ENCODE peak calls at places on chromosomes 3 and 15, in five cellular contexts. One of them, this sample, is unnamed.

GRCh38 chr3:11539218-11539617 is 104.5 kb downstream of the VGLL4 start:
- DNase-seq in ovary: no peak
- DNase-seq in upper lobe of left lung: no peak
- DNase-seq in neural progenitor cell: no peak
- DNase-seq in NT2/D1: no peak
- DNase-seq in this sample: peak; percentile 6

GRCh38 chr3:122357828-122358617 is 25.0 kb downstream of the MIX23 start:
- DNase-seq in ovary: no peak
- DNase-seq in upper lobe of left lung: no peak
- DNase-seq in neural progenitor cell: no peak
- DNase-seq in NT2/D1: no peak
- DNase-seq in this sample: no peak

GRCh38 chr15:80570553-80570952 is 124.6 kb upstream of the ABHD17C start:
- DNase-seq in ovary: no peak
- DNase-seq in upper lobe of left lung: peak; percentile 11
- DNase-seq in neural progenitor cell: no peak
- DNase-seq in NT2/D1: no peak
- DNase-seq in this sample: no peak

GRCh38 chr3:169931747-169932520 is 20.6 kb downstream of the SAMD7 start:
- DNase-seq in ovary: no peak
- DNase-seq in upper lobe of left lung: no peak
- DNase-seq in neural progenitor cell: no peak
- DNase-seq in NT2/D1: no peak
- DNase-seq in this sample: no peak

GRCh38 chr15:88484781-88485246 is 17.3 kb downstream of the MRPS11 start:
- DNase-seq in ovary: no peak
- DNase-seq in upper lobe of left lung: no peak
- DNase-seq in neural progenitor cell: peak; percentile 88
- DNase-seq in NT2/D1: peak; percentile 84
- DNase-seq in this sample: no peak

GRCh38 chr3:62134061-62134496 is 239.3 kb downstream of the FEZF2 start:
- DNase-seq in ovary: no peak
- DNase-seq in upper lobe of left lung: peak; percentile 36
- DNase-seq in neural progenitor cell: no peak
- DNase-seq in NT2/D1: no peak
- DNase-seq in this sample: no peak

GRCh38 chr3:52880047-52880446 is 17.3 kb downstream of the STIMATE start:
- DNase-seq in ovary: no peak
- DNase-seq in upper lobe of left lung: no peak
- DNase-seq in neural progenitor cell: no peak
- DNase-seq in NT2/D1: no peak
- DNase-seq in this sample: no peak

GRCh38 chr3:104951426-104951825 is 415.3 kb upstream of the ALCAM start:
- DNase-seq in ovary: no peak
- DNase-seq in upper lobe of left lung: no peak
- DNase-seq in neural progenitor cell: no peak
- DNase-seq in NT2/D1: no peak
- DNase-seq in this sample: no peak

GRCh38 chr3:115660646-115661442 is 37.5 kb downstream of the GAP43 start:
- DNase-seq in ovary: no peak
- DNase-seq in upper lobe of left lung: no peak
- DNase-seq in neural progenitor cell: peak; percentile 52
- DNase-seq in NT2/D1: no peak
- DNase-seq in this sample: no peak

GRCh38 chr3:134608023-134608758 is 42.6 kb downstream of the KY start:
- DNase-seq in ovary: no peak
- DNase-seq in upper lobe of left lung: no peak
- DNase-seq in neural progenitor cell: no peak
- DNase-seq in NT2/D1: no peak
- DNase-seq in this sample: no peak

GRCh38 chr15:98144388-98144787 is 183.9 kb downstream of the ARRDC4 start:
- DNase-seq in ovary: no peak
- DNase-seq in upper lobe of left lung: no peak
- DNase-seq in neural progenitor cell: no peak
- DNase-seq in NT2/D1: no peak
- DNase-seq in this sample: no peak

GRCh38 chr3:123319760-123320159 is 118.0 kb downstream of the SEC22A start:
- DNase-seq in ovary: no peak
- DNase-seq in upper lobe of left lung: no peak
- DNase-seq in neural progenitor cell: peak; percentile 51
- DNase-seq in NT2/D1: peak; percentile 43
- DNase-seq in this sample: no peak

GRCh38 chr3:186053954-186054353 is 54.9 kb downstream of the ETV5 start:
- DNase-seq in ovary: no peak
- DNase-seq in upper lobe of left lung: no peak
- DNase-seq in neural progenitor cell: peak; percentile 31
- DNase-seq in NT2/D1: no peak
- DNase-seq in this sample: no peak

GRCh38 chr3:170809021-170809974 is 60.7 kb downstream of the RPL22L1 start:
- DNase-seq in ovary: no peak
- DNase-seq in upper lobe of left lung: no peak
- DNase-seq in neural progenitor cell: peak; percentile 73
- DNase-seq in NT2/D1: peak; percentile 71
- DNase-seq in this sample: peak; percentile 19

GRCh38 chr3:196712514-196713413 is 587 bp downstream of the PIGX start:
- DNase-seq in ovary: peak; percentile 81
- DNase-seq in upper lobe of left lung: peak; percentile 63
- DNase-seq in neural progenitor cell: peak; percentile 84
- DNase-seq in NT2/D1: peak; percentile 32
- DNase-seq in this sample: no peak

GRCh38 chr15:92869263-92869940 is 30.7 kb upstream of the CHD2 start:
- DNase-seq in ovary: no peak
- DNase-seq in upper lobe of left lung: no peak
- DNase-seq in neural progenitor cell: no peak
- DNase-seq in NT2/D1: no peak
- DNase-seq in this sample: no peak

GRCh38 chr15:87408902-87409301 is 847.6 kb downstream of the NTRK3 start:
- DNase-seq in ovary: no peak
- DNase-seq in upper lobe of left lung: no peak
- DNase-seq in neural progenitor cell: no peak
- DNase-seq in NT2/D1: no peak
- DNase-seq in this sample: no peak

GRCh38 chr3:107987036-107987557 is 103.7 kb downstream of the CD47 start:
- DNase-seq in ovary: peak; percentile 75
- DNase-seq in upper lobe of left lung: peak; percentile 86
- DNase-seq in neural progenitor cell: no peak
- DNase-seq in NT2/D1: no peak
- DNase-seq in this sample: peak; percentile 77

GRCh38 chr3:159458010-159458409 is 530.6 kb upstream of the IL12A start:
- DNase-seq in ovary: no peak
- DNase-seq in upper lobe of left lung: no peak
- DNase-seq in neural progenitor cell: peak; percentile 9
- DNase-seq in NT2/D1: peak; percentile 18
- DNase-seq in this sample: no peak

GRCh38 chr3:132407025-132407424 is 10.3 kb upstream of the DNAJC13 start:
- DNase-seq in ovary: no peak
- DNase-seq in upper lobe of left lung: no peak
- DNase-seq in neural progenitor cell: no peak
- DNase-seq in NT2/D1: no peak
- DNase-seq in this sample: no peak

GRCh38 chr3:168847293-168847883 is 751.7 kb upstream of the GOLIM4 start:
- DNase-seq in ovary: no peak
- DNase-seq in upper lobe of left lung: no peak
- DNase-seq in neural progenitor cell: peak; percentile 57
- DNase-seq in NT2/D1: peak; percentile 25
- DNase-seq in this sample: no peak

GRCh38 chr3:101133638-101134037 is 140.4 kb upstream of the ABI3BP start:
- DNase-seq in ovary: no peak
- DNase-seq in upper lobe of left lung: no peak
- DNase-seq in neural progenitor cell: no peak
- DNase-seq in NT2/D1: no peak
- DNase-seq in this sample: no peak

GRCh38 chr3:142613491-142613890 is 17.3 kb downstream of the PLS1 start:
- DNase-seq in ovary: no peak
- DNase-seq in upper lobe of left lung: no peak
- DNase-seq in neural progenitor cell: no peak
- DNase-seq in NT2/D1: no peak
- DNase-seq in this sample: no peak
- H3K4me1 ChIP-seq in ovary: no peaks in the 10 kb centered on the region
- H3K4me1 ChIP-seq in upper lobe of left lung: no peaks in the 10 kb centered on the region
- H3K4me1 ChIP-seq in neural progenitor cell: no peaks in the 10 kb centered on the region
- H3K4me1 ChIP-seq in NT2/D1: no peaks in the 10 kb centered on the region
- H3K4me1 ChIP-seq in this sample: no peaks in the 10 kb centered on the region

GRCh38 chr3:63921741-63922482 is 9.7 kb upstream of the SCAANT1 start:
- DNase-seq in ovary: no peak
- DNase-seq in upper lobe of left lung: no peak
- DNase-seq in neural progenitor cell: no peak
- DNase-seq in NT2/D1: no peak
- DNase-seq in this sample: no peak
- H3K36me3 ChIP-seq in ovary: no peaks in the 10 kb centered on the region
- H3K36me3 ChIP-seq in upper lobe of left lung: peaks cover 55% of the 10 kb centered on the region
- H3K36me3 ChIP-seq in neural progenitor cell: peaks cover 21% of the 10 kb centered on the region
- H3K36me3 ChIP-seq in NT2/D1: peaks cover 81% of the 10 kb centered on the region
- H3K36me3 ChIP-seq in this sample: no peaks in the 10 kb centered on the region

GRCh38 chr3:155872904-155873646 is 2.6 kb downstream of the GMPS start:
- DNase-seq in ovary: no peak
- DNase-seq in upper lobe of left lung: no peak
- DNase-seq in neural progenitor cell: no peak
- DNase-seq in NT2/D1: no peak
- DNase-seq in this sample: no peak
- H3K4me3 ChIP-seq in ovary: no peak overlapping the region
- H3K4me3 ChIP-seq in upper lobe of left lung: no peak overlapping the region
- H3K4me3 ChIP-seq in neural progenitor cell: peak overlapping the region; percentile 97
- H3K4me3 ChIP-seq in NT2/D1: no peak overlapping the region
- H3K4me3 ChIP-seq in this sample: no peak overlapping the region

GRCh38 chr3:127688416-127689265 is 15.9 kb downstream of the ABTB1 start:
- DNase-seq in ovary: no peak
- DNase-seq in upper lobe of left lung: peak; percentile 20
- DNase-seq in neural progenitor cell: peak; percentile 58
- DNase-seq in NT2/D1: no peak
- DNase-seq in this sample: no peak
- H3K4me1 ChIP-seq in ovary: peaks cover 2% of the 10 kb centered on the region
- H3K4me1 ChIP-seq in upper lobe of left lung: no peaks in the 10 kb centered on the region
- H3K4me1 ChIP-seq in neural progenitor cell: peaks cover 28% of the 10 kb centered on the region
- H3K4me1 ChIP-seq in NT2/D1: peaks cover 28% of the 10 kb centered on the region
- H3K4me1 ChIP-seq in this sample: no peaks in the 10 kb centered on the region

GRCh38 chr15:25335279-25335678 is 103.5 kb downstream of the UBE3A start:
- DNase-seq in ovary: no peak
- DNase-seq in upper lobe of left lung: no peak
- DNase-seq in neural progenitor cell: no peak
- DNase-seq in NT2/D1: no peak
- DNase-seq in this sample: no peak

GRCh38 chr15:25342629-25343028 is 96.2 kb downstream of the UBE3A start:
- DNase-seq in ovary: no peak
- DNase-seq in upper lobe of left lung: no peak
- DNase-seq in neural progenitor cell: no peak
- DNase-seq in NT2/D1: no peak
- DNase-seq in this sample: no peak

DNA sequence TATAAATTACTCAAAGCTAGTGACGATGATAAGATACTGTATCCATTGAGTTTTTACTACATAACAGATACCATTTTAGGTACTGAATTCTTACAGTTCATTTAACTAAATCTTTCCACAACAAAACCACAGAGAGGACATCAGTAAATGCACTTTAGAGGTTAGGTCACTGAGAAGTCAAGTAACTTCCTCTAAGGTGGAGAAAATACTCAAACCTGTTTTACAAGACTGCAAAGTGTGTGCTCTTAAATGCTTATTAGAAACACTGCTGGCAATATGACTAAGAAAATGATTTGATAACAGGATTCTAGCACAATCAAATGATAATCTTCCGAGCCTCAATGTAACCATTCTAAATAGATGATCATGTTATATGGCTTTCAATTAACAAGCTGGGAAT is 99.4 kb downstream of the UBE3A start:
- DNase-seq in ovary: no peak
- DNase-seq in upper lobe of left lung: no peak
- DNase-seq in neural progenitor cell: no peak
- DNase-seq in NT2/D1: no peak
- DNase-seq in this sample: no peak
- H3K36me3 ChIP-seq in ovary: no peaks in the 10 kb centered on the region
- H3K36me3 ChIP-seq in upper lobe of left lung: peaks cover 55% of the 10 kb centered on the region
- H3K36me3 ChIP-seq in neural progenitor cell: peaks cover 32% of the 10 kb centered on the region
- H3K36me3 ChIP-seq in NT2/D1: peaks cover 38% of the 10 kb centered on the region
- H3K36me3 ChIP-seq in this sample: peaks cover 8% of the 10 kb centered on the region

DNA sequence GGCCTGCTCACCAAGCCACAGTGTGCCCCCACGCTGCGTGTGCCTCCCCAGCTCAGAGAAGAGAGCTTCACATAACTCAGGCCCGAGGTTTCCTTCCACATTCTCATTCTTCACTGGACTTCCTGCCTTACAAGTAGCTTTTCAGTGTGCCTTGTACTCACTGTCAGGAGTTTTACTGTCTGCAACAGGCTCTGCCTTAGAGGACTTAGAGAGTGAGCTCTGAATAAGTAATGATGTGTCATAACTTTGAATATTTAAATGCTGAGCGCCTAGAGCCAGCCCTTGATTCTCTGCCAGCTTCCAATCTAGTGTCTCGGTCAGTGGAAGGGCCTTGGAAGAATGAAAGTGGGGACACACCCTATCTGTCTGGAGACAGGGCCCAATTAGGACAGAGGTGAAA is 41.8 kb downstream of the ITGB5 start:
- DNase-seq in ovary: no peak
- DNase-seq in upper lobe of left lung: peak; percentile 31
- DNase-seq in neural progenitor cell: no peak
- DNase-seq in NT2/D1: no peak
- DNase-seq in this sample: no peak
- H3K4me3 ChIP-seq in ovary: no peak overlapping the region
- H3K4me3 ChIP-seq in upper lobe of left lung: no peak overlapping the region
- H3K4me3 ChIP-seq in neural progenitor cell: no peak overlapping the region
- H3K4me3 ChIP-seq in NT2/D1: no peak overlapping the region
- H3K4me3 ChIP-seq in this sample: peak overlapping the region; percentile 16

GRCh38 chr15:69035918-69036258 is 21.4 kb downstream of the NOX5 start:
- DNase-seq in ovary: no peak
- DNase-seq in upper lobe of left lung: no peak
- DNase-seq in neural progenitor cell: no peak
- DNase-seq in NT2/D1: no peak
- DNase-seq in this sample: no peak
- H3K4me1 ChIP-seq in ovary: no peaks in the 10 kb centered on the region
- H3K4me1 ChIP-seq in upper lobe of left lung: peaks cover 11% of the 10 kb centered on the region
- H3K4me1 ChIP-seq in neural progenitor cell: no peaks in the 10 kb centered on the region
- H3K4me1 ChIP-seq in NT2/D1: no peaks in the 10 kb centered on the region
- H3K4me1 ChIP-seq in this sample: no peaks in the 10 kb centered on the region

This sample was measured in breast epithelium.